ENCODE peak calls at places on chromosomes 4 and X, in six cellular contexts. T is cardiac septum; Z is NCI-H1694; A is mammary epithelial cell; L is suprapubic skin; P is CD8-positive, alpha-beta memory T cell. D is an unnamed sample.

GRCh38 chr4:147480891-147481576 is at the start of gene EDNRA:
- DNase-seq in A (no peak), P (no peak), L (no peak), Z (no peak), T (no peak), D (no peak)

GRCh38 chr4:42654606-42655005 is 2.3 kb downstream of the ATP8A1 start:
- DNase-seq in A (peak), L (no peak), P (no peak), T (no peak), Z (no peak), D (no peak)

GRCh38 chr4:74133786-74134499 is 24.0 kb upstream of the MTHFD2L start:
- DNase-seq in L (peak), P (peak), T (peak), Z (peak), A (peak), D (peak)

GRCh38 chr4:159268607-159269006 is 165.7 kb downstream of the RAPGEF2 start:
- DNase-seq in A (no peak), T (no peak), P (no peak), Z (no peak), L (no peak), D (peak)

GRCh38 chr4:127809173-127809800 is 27.2 kb downstream of the HSPA4L start:
- DNase-seq in A (no peak), L (no peak), Z (no peak), T (no peak), P (no peak), D (no peak)

GRCh38 chr4:3793545-3793944 is 27.4 kb downstream of the ADRA2C start:
- DNase-seq in L (no peak), A (no peak), P (no peak), T (no peak), Z (no peak), D (no peak)

GRCh38 chr4:77701111-77701510 is 95.5 kb downstream of the CXCL13 start:
- DNase-seq in P (no peak), L (no peak), Z (no peak), A (no peak), T (no peak), D (no peak)

GRCh38 chrX:38817004-38817703 is 15.9 kb downstream of the MID1IP1 start:
- DNase-seq in Z (no peak), P (peak), A (no peak), L (no peak), T (no peak), D (peak)

GRCh38 chr4:78721739-78722138 is 54.4 kb upstream of the BMP2K start:
- DNase-seq in L (no peak), P (no peak), Z (no peak), A (no peak), T (no peak), D (no peak)

GRCh38 chr4:170089274-170089742 is 448 bp downstream of the AADAT start:
- DNase-seq in T (no peak), P (no peak), Z (peak), A (peak), L (no peak), D (peak)

GRCh38 chr4:165784672-165785071 is 88.4 kb upstream of the TLL1 start:
- DNase-seq in A (no peak), Z (peak), L (no peak), P (no peak), T (no peak), D (no peak)

GRCh38 chr4:26377352-26378311 is 56.8 kb downstream of the RBPJ start:
- DNase-seq in A (no peak), L (no peak), P (no peak), T (no peak), Z (no peak), D (peak)

GRCh38 chr4:7909966-7910720 is 29.5 kb downstream of the AFAP1 start:
- DNase-seq in L (no peak), Z (no peak), A (peak), P (no peak), T (no peak), D (no peak)

GRCh38 chr4:32768664-32769389 is 2048.7 kb downstream of the PCDH7 start:
- DNase-seq in A (no peak), T (no peak), L (no peak), Z (no peak), P (no peak), D (no peak)

GRCh38 chrX:80285131-80285773 is 135.0 kb upstream of the TENT5D start:
- DNase-seq in T (no peak), A (peak), L (no peak), Z (no peak), P (no peak), D (no peak)

GRCh38 chrX:44012484-44013096 is 39.4 kb upstream of the NDP start:
- DNase-seq in L (no peak), Z (no peak), A (peak), T (peak), P (no peak), D (peak)

GRCh38 chrX:101415180-101416130 is 7.4 kb downstream of the HNRNPH2 start:
- DNase-seq in Z (peak), A (peak), L (no peak), P (peak), T (no peak), D (peak)

GRCh38 chr4:152959080-152959479 is 23.0 kb downstream of the FHDC1 start:
- DNase-seq in A (no peak), Z (no peak), P (no peak), T (no peak), L (no peak), D (no peak)

GRCh38 chr4:98444371-98444770 is 183.2 kb downstream of the RAP1GDS1 start:
- DNase-seq in Z (no peak), A (no peak), L (no peak), T (no peak), P (no peak), D (no peak)

D was measured in Ammon's horn.